ENCODE peak calls at places on chromosomes 2 and 18, in five cellular contexts. Z is IMR-90, Y is ovary, M is aorta, P is tibial artery. N is an unnamed sample.

GRCh38 chr2:67797801-67798535 is 264.8 kb downstream of the C1D start:
- DNase-seq in Z (peak; percentile 66), M (no peak), P (no peak), Y (no peak), N (no peak)

GRCh38 chr2:152452256-152452973 is 117.4 kb downstream of the FMNL2 start:
- DNase-seq in P (no peak), Y (no peak), Z (no peak), M (no peak), N (no peak)

GRCh38 chr2:6959751-6960150 is 42.5 kb downstream of the RNF144A start:
- DNase-seq in M (no peak), Z (no peak), P (no peak), Y (no peak), N (no peak)

GRCh38 chr2:216862628-216863027 is 2.8 kb upstream of the TNP1 start:
- DNase-seq in Z (no peak), Y (no peak), P (no peak), M (no peak), N (no peak)

GRCh38 chr18:41396861-41397260 is 558.2 kb upstream of the PIK3C3 start:
- DNase-seq in Z (peak; percentile 1), Y (no peak), M (no peak), P (no peak), N (no peak)

GRCh38 chr2:189559579-189560272 is 20.9 kb downstream of the SLC40A1 start:
- DNase-seq in M (no peak), Y (peak; percentile 78), P (no peak), Z (no peak), N (peak; percentile 65)

GRCh38 chr2:169073972-169074751 is 4.8 kb downstream of the DHRS9 start:
- DNase-seq in M (no peak), Z (no peak), P (no peak), Y (no peak), N (peak; percentile 67)

GRCh38 chr2:120673205-120673550 is 62.5 kb upstream of the GLI2 start:
- DNase-seq in M (no peak), Z (no peak), P (no peak), Y (no peak), N (no peak)

GRCh38 chr2:20188851-20189250 is 36.1 kb downstream of the SDC1 start:
- DNase-seq in P (no peak), Z (no peak), M (no peak), Y (no peak), N (no peak)

GRCh38 chr2:211737282-211737681 is 801.3 kb downstream of the ERBB4 start:
- DNase-seq in M (no peak), P (no peak), Z (no peak), Y (no peak), N (no peak)

GRCh38 chr2:171165967-171166327 is 5.3 kb upstream of the TLK1 start:
- DNase-seq in Y (no peak), P (no peak), Z (no peak), M (no peak), N (no peak)

GRCh38 chr2:196205891-196206408 is 34.6 kb upstream of the STK17B start:
- DNase-seq in Y (no peak), P (peak; percentile 72), Z (no peak), M (no peak), N (no peak)

GRCh38 chr2:3041841-3042600 is 335.6 kb downstream of the EIPR1 start:
- DNase-seq in Z (no peak), P (no peak), Y (no peak), M (no peak), N (peak; percentile 36)

GRCh38 chr2:105578166-105578565 is 166.5 kb upstream of the NCK2 start:
- DNase-seq in Y (no peak), M (no peak), P (no peak), Z (no peak), N (no peak)

GRCh38 chr18:50559750-50560680 is at the start of gene MAPK4:
- DNase-seq in M (no peak), P (no peak), Z (no peak), Y (peak; percentile 78), N (peak; percentile 73)

GRCh38 chr18:32769242-32770180 is 3.3 kb downstream of the KLHL14 start:
- DNase-seq in Y (peak; percentile 38), P (no peak), Z (no peak), M (no peak), N (no peak)

GRCh38 chr2:207528980-207529329 is 807 bp upstream of the CREB1 start:
- DNase-seq in P (no peak), Y (no peak), Z (no peak), M (peak; percentile 71), N (no peak)

GRCh38 chr2:71581015-71581414 is 127.7 kb downstream of the DYSF start:
- DNase-seq in Y (no peak), P (peak; percentile 51), Z (no peak), M (no peak), N (no peak)

GRCh38 chr2:154908312-154908711 is 209.8 kb downstream of the KCNJ3 start:
- DNase-seq in M (no peak), P (no peak), Y (no peak), Z (no peak), N (no peak)

GRCh38 chr2:15943378-15943851 is 3.1 kb downstream of the MYCN start:
- DNase-seq in M (no peak), Y (peak; percentile 66), Z (no peak), P (no peak), N (no peak)

GRCh38 chr2:15941483-15941853 is 1.1 kb downstream of the MYCN start:
- DNase-seq in M (no peak), P (no peak), Y (peak; percentile 39), Z (no peak), N (no peak)

GRCh38 chr2:15941970-15942710 is 1.8 kb downstream of the MYCN start:
- DNase-seq in P (no peak), M (no peak), Z (no peak), Y (peak; percentile 51), N (no peak)

GRCh38 chr2:15943914-15944313 is 3.6 kb downstream of the MYCN start:
- DNase-seq in Z (no peak), Y (no peak), M (no peak), P (no peak), N (no peak)

DNA sequence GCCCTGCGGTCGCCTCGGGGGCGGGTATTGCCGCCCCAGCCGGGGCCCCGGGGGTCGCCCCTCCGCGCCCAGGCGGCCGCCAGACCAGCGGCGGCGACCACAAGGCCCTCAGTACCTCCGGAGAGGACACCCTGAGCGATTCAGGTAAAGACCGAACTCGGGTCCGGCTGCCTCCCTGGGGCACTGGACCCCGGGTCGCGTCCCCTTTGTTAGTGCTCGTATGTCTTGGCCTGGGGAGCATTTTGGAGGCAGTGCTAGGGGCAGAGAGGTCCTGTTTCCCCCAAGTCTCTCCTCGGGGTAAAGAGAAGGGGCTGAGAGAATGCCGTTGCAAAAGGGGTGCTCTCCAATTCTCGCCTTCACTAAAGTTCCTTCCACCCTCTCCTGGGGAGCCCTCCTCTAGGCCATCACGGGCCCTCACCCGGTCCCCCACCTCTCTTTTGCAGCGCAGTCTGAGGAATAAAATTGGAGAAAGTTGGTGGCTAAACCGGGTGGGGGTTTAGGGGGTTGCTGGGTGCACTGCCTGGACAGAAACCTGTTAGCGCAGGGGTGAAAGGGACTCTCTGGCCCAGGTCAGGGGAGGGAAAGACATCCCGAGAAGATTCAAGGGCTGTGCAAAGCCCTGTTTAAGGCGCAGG is 2.5 kb downstream of the MYCN start:
- DNase-seq in Y (no peak), Z (no peak), M (no peak), P (no peak), N (no peak)
- H3K27ac ChIP-seq in Y (peak overlapping the region; percentile 30), Z (no peak overlapping the region), M (no peak overlapping the region), P (no peak overlapping the region), N (no peak overlapping the region)

GRCh38 chr18:11665587-11665986 is 23.5 kb upstream of the GNAL start:
- DNase-seq in P (no peak), Z (no peak), M (no peak), Y (no peak), N (no peak)

GRCh38 chr18:11665146-11665545 is 23.9 kb upstream of the GNAL start:
- DNase-seq in Y (no peak), M (no peak), P (no peak), Z (no peak), N (no peak)

GRCh38 chr18:11664286-11664685 is 24.8 kb upstream of the GNAL start:
- DNase-seq in M (no peak), P (no peak), Z (no peak), Y (no peak), N (no peak)

GRCh38 chr18:11661430-11661829 is 27.6 kb upstream of the GNAL start:
- DNase-seq in M (no peak), P (no peak), Y (no peak), Z (no peak), N (no peak)

GRCh38 chr18:11663630-11664029 is 25.4 kb upstream of the GNAL start:
- DNase-seq in M (no peak), Y (no peak), P (no peak), Z (no peak), N (no peak)
- H3K27ac ChIP-seq in M (no peak overlapping the region), Y (no peak overlapping the region), P (no peak overlapping the region), Z (no peak overlapping the region), N (no peak overlapping the region)

GRCh38 chr2:61436092-61436491 is 34.8 kb downstream of the USP34 start:
- DNase-seq in P (no peak), Y (no peak), M (no peak), Z (no peak), N (no peak)
- H3K27ac ChIP-seq in P (no peak overlapping the region), Y (no peak overlapping the region), M (no peak overlapping the region), Z (no peak overlapping the region), N (peak overlapping the region; percentile 58)

GRCh38 chr2:234571620-234572407 is 74.9 kb upstream of the ARL4C start:
- DNase-seq in Z (peak; percentile 45), M (no peak), Y (no peak), P (no peak), N (no peak)
- H3K27ac ChIP-seq in Z (no peak overlapping the region), M (no peak overlapping the region), Y (no peak overlapping the region), P (no peak overlapping the region), N (no peak overlapping the region)

GRCh38 chr2:21280793-21281192 is 157.0 kb downstream of the TDRD15 start:
- DNase-seq in Z (no peak), P (no peak), Y (no peak), M (no peak), N (no peak)
- H3K27ac ChIP-seq in Z (no peak overlapping the region), P (no peak overlapping the region), Y (no peak overlapping the region), M (no peak overlapping the region), N (no peak overlapping the region)

GRCh38 chr2:11376071-11376470 is 31.6 kb upstream of the ROCK2 start:
- DNase-seq in P (no peak), M (no peak), Z (no peak), Y (no peak), N (no peak)

GRCh38 chr2:11377915-11378649 is 33.6 kb upstream of the ROCK2 start:
- DNase-seq in Z (peak; percentile 79), Y (no peak), P (peak; percentile 49), M (no peak), N (no peak)

GRCh38 chr2:11375689-11376027 is 31.2 kb upstream of the ROCK2 start:
- DNase-seq in Z (no peak), M (no peak), Y (no peak), P (no peak), N (no peak)

GRCh38 chr2:11373096-11373495 is 28.7 kb upstream of the ROCK2 start:
- DNase-seq in M (no peak), Y (no peak), P (no peak), Z (no peak), N (no peak)

GRCh38 chr2:11375025-11375688 is 30.7 kb upstream of the ROCK2 start:
- DNase-seq in P (no peak), Z (no peak), Y (no peak), M (no peak), N (no peak)
- H3K27ac ChIP-seq in P (peak overlapping the region; percentile 90), Z (peak overlapping the region; percentile 74), Y (peak overlapping the region; percentile 71), M (peak overlapping the region; percentile 88), N (peak overlapping the region; percentile 41)

GRCh38 chr2:48819206-48819605 is 63.7 kb upstream of the LHCGR start:
- DNase-seq in M (no peak), Z (no peak), Y (no peak), P (no peak), N (no peak)
- H3K27ac ChIP-seq in M (no peak overlapping the region), Z (no peak overlapping the region), Y (no peak overlapping the region), P (no peak overlapping the region), N (no peak overlapping the region)

N was measured in right lobe of liver.